ENCODE peak calls at places on chromosome 20, in four cellular contexts. Y is H1, H is GM12878, C is K562. A is an unnamed sample.

GRCh38 chr20:10634190-10634589 is 39.6 kb downstream of the JAG1 start:
- DNase-seq in Y (no peak), H (no peak), C (no peak), A (no peak)

GRCh38 chr20:21364413-21364812 is 32.9 kb downstream of the NKX2-4 start:
- DNase-seq in Y (no peak), H (no peak), C (no peak), A (no peak)

GRCh38 chr20:49534314-49534713 is 33.6 kb downstream of the PTGIS start:
- DNase-seq in Y (peak), H (peak), C (peak), A (peak)

GRCh38 chr20:10462516-10462915 is 27.4 kb downstream of the SLX4IP start:
- DNase-seq in Y (no peak), H (no peak), C (no peak), A (no peak)

GRCh38 chr20:5065489-5066383 is 54.0 kb downstream of the PCNA start:
- DNase-seq in Y (no peak), H (no peak), C (no peak), A (peak)

GRCh38 chr20:53402233-53403005 is 191.2 kb downstream of the ZNF217 start:
- DNase-seq in Y (no peak), H (no peak), C (no peak), A (no peak)

GRCh38 chr20:6765469-6766058 is 1.9 kb upstream of the BMP2 start:
- DNase-seq in Y (no peak), H (no peak), C (peak), A (peak)

GRCh38 chr20:54113553-54113952 is 43.2 kb upstream of the BCAS1 start:
- DNase-seq in Y (no peak), H (no peak), C (no peak), A (no peak)

GRCh38 chr20:4684837-4685413 is 36.8 kb upstream of the PRND start:
- DNase-seq in Y (no peak), H (no peak), C (no peak), A (peak)

GRCh38 chr20:4026093-4026601 is 10.8 kb upstream of the RNF24 start:
- DNase-seq in Y (peak), H (no peak), C (peak), A (peak)

GRCh38 chr20:63007472-63007721 is 633 bp upstream of the BHLHE23 start:
- DNase-seq in Y (no peak), H (no peak), C (no peak), A (no peak)

GRCh38 chr20:49561806-49562205 is 6.1 kb downstream of the PTGIS start:
- DNase-seq in Y (no peak), H (no peak), C (no peak), A (no peak)

GRCh38 chr20:1003920-1004697 is 2.0 kb upstream of the RSPO4 start:
- DNase-seq in Y (no peak), H (no peak), C (no peak), A (no peak)

GRCh38 chr20:2694519-2694918 is 1.9 kb downstream of the EBF4 start:
- DNase-seq in Y (no peak), H (no peak), C (no peak), A (no peak)

GRCh38 chr20:48846516-48847492 is 19.0 kb upstream of the PREX1 start:
- DNase-seq in Y (peak), H (peak), C (no peak), A (no peak)

GRCh38 chr20:18694071-18694470 is 106.2 kb downstream of the DTD1 start:
- DNase-seq in Y (no peak), H (no peak), C (no peak), A (no peak)

GRCh38 chr20:23092409-23092756 is 6.3 kb upstream of the CD93 start:
- DNase-seq in Y (no peak), H (no peak), C (peak), A (no peak)

GRCh38 chr20:6588296-6588695 is 179.2 kb upstream of the BMP2 start:
- DNase-seq in Y (no peak), H (no peak), C (no peak), A (peak)

GRCh38 chr20:54323227-54323734 is 115.4 kb downstream of the PFDN4 start:
- DNase-seq in Y (no peak), H (no peak), C (no peak), A (no peak)

GRCh38 chr20:17377222-17377621 is 150.4 kb downstream of the PCSK2 start:
- DNase-seq in Y (no peak), H (no peak), C (no peak), A (no peak)

GRCh38 chr20:50226093-50226974 is 35.7 kb downstream of the CEBPB start:
- DNase-seq in Y (no peak), H (no peak), C (peak), A (peak)

GRCh38 chr20:44253528-44253927 is 6.4 kb downstream of the GDAP1L1 start:
- DNase-seq in Y (no peak), H (no peak), C (no peak), A (no peak)

GRCh38 chr20:18832801-18833200 is 19.2 kb downstream of the SCP2D1 start:
- DNase-seq in Y (no peak), H (no peak), C (no peak), A (no peak)

GRCh38 chr20:51389543-51389924 is 153.0 kb downstream of the NFATC2 start:
- DNase-seq in Y (no peak), H (no peak), C (no peak), A (no peak)

GRCh38 chr20:48995599-48995998 is 50.5 kb upstream of the CSE1L start:
- DNase-seq in Y (no peak), H (no peak), C (no peak), A (no peak)

GRCh38 chr20:4135385-4136077 is 120.2 kb upstream of the RNF24 start:
- DNase-seq in Y (no peak), H (no peak), C (peak), A (peak)

GRCh38 chr20:18585134-18585533 is 2.7 kb upstream of the DTD1 start:
- DNase-seq in Y (no peak), H (no peak), C (no peak), A (peak)

GRCh38 chr20:23159923-23160445 is 73.9 kb upstream of the CD93 start:
- DNase-seq in Y (no peak), H (no peak), C (no peak), A (no peak)

GRCh38 chr20:49594143-49594928 is 26.4 kb upstream of the PTGIS start:
- DNase-seq in Y (no peak), H (no peak), C (no peak), A (peak)

GRCh38 chr20:21048841-21049273 is 57.3 kb downstream of the LINC00237 start:
- DNase-seq in Y (peak), H (no peak), C (peak), A (no peak)

GRCh38 chr20:48717959-48718223 is 109.9 kb downstream of the PREX1 start:
- DNase-seq in Y (no peak), H (no peak), C (no peak), A (no peak)

GRCh38 chr20:50678213-50678898 is 13.0 kb downstream of the RIPOR3 start:
- DNase-seq in Y (no peak), H (no peak), C (no peak), A (no peak)

GRCh38 chr20:35762461-35762860 is 9.4 kb upstream of the PHF20 start:
- DNase-seq in Y (no peak), H (no peak), C (no peak), A (no peak)

GRCh38 chr20:35756404-35756803 is 14.3 kb upstream of the RBM39 start:
- DNase-seq in Y (no peak), H (no peak), C (no peak), A (no peak)

GRCh38 chr20:35757098-35757705 is 14.6 kb upstream of the PHF20 start:
- DNase-seq in Y (no peak), H (no peak), C (no peak), A (no peak)
- TF ChIP-seq CHD1 in Y (no peak), H (no peak), C (no peak), A (no peak)

DNA sequence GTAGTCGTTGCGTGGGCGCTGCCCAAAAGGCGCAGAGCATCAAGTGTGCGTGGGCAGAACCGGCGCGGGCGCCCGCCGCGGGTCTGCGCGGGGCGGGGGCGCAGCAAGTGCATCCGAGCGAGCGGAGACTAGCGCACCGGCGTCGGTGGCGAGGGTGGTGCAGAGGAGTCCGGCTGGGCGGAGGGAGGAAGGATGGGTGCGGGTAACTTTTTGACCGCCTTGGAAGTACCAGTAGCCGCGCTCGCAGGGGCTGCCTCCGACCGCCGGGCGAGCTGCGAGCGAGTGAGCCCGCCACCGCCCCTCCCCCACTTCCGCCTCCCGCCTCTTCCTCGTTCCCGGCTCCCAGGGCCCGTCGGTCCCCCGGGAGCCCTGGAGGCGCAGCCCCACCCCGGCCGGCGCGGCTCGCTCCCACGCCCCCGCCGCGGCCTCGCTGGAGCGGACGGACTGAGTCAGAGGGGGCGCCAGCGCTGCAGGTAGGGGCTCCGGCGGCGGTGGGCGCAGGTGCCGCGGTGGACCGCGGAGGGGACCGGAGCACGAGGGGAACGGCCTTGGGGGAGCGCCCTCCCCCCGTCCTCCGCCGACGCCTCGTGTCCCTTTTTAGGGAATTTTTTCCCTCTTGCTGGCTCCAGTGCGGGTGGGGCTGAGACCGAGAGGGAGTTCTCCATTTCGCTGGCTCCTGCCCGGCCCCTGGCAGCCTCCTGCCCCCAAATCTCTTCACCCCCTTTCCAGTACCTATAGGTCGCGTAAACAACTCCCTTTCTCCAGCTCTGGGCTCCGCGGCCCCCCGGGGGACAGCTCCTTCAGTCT is 1.6 kb upstream of the DBNDD2 start:
- DNase-seq in Y (peak), H (no peak), C (peak), A (no peak)
- TF ChIP-seq CHD1 in Y (no peak), H (no peak), C (no peak), A (no peak)

DNA sequence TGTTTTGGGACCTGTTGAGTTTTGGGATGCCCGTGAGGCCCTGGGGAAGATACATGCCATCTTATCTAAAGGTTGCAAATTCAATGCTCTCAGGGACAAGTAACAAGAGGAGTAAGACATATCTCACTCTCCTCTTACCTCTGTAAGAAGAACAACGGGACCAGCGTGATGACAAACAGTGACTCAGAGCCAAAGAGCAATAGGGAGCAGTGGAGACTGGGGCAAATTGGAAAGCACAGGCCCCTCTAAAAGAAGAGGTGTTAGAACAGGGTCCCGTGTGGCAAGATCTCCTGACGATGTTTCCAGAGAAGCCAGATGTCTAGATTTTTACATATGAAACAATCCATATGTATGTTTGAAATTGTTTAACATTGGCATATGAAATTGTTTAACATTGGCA is 11.6 kb downstream of the TP53RK start:
- DNase-seq in Y (no peak), H (no peak), C (no peak), A (no peak)
- TF ChIP-seq CHD1 in Y (no peak), H (no peak), C (no peak), A (no peak)

DNA sequence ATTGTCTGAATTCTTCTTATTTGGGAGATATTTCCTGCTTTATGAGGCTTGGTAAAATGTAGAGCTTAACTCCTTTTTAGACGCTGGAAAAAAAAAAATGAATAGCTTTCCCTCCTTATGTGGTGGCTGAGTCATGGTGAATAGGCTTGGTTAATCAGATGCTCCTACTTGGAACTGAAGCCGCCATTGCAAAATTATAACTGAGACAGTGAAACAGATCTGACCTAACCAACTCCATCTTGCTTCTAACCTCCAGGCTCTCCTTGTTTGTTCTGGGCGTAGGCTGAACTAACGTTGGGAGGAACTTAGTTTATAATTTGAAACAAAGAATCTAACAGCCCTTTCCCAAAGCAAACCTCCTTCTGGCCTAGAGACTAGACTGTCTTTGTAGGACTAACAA is 43.2 kb upstream of the PLCB4 start:
- DNase-seq in Y (no peak), H (no peak), C (no peak), A (peak)
- TF ChIP-seq CHD1 in Y (no peak), H (no peak), C (no peak), A (no peak)

GRCh38 chr20:57663241-57663640 is 43.0 kb upstream of the ZBP1 start:
- DNase-seq in Y (no peak), H (no peak), C (no peak), A (no peak)
- TF ChIP-seq CHD1 in Y (no peak), H (no peak), C (no peak), A (no peak)

GRCh38 chr20:40769677-40770285 is 80.7 kb upstream of the MAFB start:
- DNase-seq in Y (peak), H (no peak), C (no peak), A (no peak)
- TF ChIP-seq CHD1 in Y (no peak), H (no peak), C (no peak), A (no peak)

GRCh38 chr20:14826926-14827325 is 489.5 kb upstream of the FLRT3 start:
- DNase-seq in Y (no peak), H (no peak), C (no peak), A (no peak)
- TF ChIP-seq CHD1 in Y (no peak), H (no peak), C (no peak), A (no peak)

DNA sequence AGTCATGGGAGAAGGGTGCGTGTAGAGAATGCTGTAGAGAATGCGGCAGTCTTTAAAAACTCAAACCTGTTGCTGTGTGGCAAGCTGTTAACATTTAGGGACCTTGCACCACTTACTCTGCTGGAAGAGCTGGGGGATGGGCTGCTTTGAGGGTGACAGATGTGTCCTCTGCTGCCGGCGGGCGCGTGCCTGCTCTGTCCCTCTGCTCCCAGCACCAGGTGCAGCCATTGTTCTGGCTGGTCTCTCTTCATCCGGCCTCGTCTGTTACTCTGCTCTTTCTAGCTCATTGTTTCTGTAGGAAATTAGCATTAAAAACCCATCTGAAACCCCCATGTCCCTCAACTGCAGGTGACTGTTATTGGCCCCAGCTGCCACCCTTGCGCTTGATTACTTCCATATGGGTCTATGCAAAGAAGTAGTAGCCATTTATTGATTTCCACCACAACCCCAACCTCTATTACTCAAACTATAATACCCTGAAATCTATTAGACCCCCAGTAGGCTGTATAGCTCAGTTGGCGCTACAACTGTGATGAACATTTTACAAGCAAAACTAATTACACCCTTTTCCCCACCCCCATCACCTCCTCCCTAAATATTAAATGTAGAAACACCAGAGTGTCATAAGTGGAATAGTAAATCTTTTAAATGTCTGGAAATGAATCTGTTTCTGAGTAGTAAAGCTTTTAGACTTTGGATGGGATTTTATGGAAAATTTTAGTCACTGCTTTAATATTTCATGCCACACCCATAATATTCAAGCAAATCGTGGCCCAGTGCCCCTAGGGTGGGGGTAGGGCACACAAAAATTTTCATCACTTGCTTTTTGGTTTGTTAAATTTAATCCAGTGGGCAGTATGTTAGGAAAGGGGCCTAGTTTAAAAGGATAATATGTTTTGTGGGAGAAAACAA is 78.7 kb downstream of the CBFA2T2 start:
- DNase-seq in Y (peak), H (no peak), C (no peak), A (no peak)
- TF ChIP-seq CHD1 in Y (no peak), H (no peak), C (no peak), A (no peak)

DNA sequence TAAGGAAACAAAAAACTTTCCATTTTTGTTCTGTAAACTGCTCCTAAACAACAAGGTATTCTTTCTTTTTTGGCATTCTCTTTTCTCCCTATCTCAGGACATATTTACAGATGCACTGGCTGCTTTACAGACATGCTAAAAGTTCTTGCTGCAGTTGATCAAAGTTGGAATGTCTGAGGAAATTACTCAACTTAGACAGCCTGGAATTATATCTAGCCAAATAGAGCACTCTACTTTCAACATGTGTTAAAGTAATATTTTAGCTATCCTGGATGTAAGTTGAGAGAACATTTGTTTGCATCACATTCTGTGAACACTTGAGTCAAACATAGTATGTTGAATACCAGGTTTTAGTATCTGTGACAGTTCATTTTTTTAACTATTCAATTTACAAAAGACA is 24.8 kb downstream of the TASP1 start:
- DNase-seq in Y (no peak), H (no peak), C (no peak), A (no peak)
- TF ChIP-seq CHD1 in Y (no peak), H (no peak), C (no peak), A (no peak)

A was measured in IMR-90.